ENCODE peak calls at places on chromosomes 16 and 17, in five cellular contexts. Z is mesenchymal stem cell, F is H9, T is IMR-90, J is H1. K is an unnamed sample. For H3K4me1, the result is how much of the 10 kb centered on the place peaks cover.

GRCh38 chr16:85387171-85387507 is 226.0 kb upstream of the GSE1 start:
- DNase-seq in F (no peak), J (peak), Z (no peak), T (no peak), K (no peak)

GRCh38 chr16:13099822-13100221 is 198.4 kb downstream of the SHISA9 start:
- DNase-seq in Z (no peak), T (no peak), F (peak), J (no peak), K (no peak)

GRCh38 chr17:42598905-42599304 is 10.3 kb downstream of the RETREG3 start:
- DNase-seq in F (no peak), T (no peak), Z (no peak), J (no peak), K (no peak)

GRCh38 chr17:20114466-20114865 is 105.3 kb downstream of the SPECC1 start:
- DNase-seq in T (peak), Z (peak), F (no peak), J (no peak), K (no peak)

GRCh38 chr17:63954402-63955063 is 18.2 kb downstream of the SCN4A start:
- DNase-seq in J (no peak), T (no peak), Z (no peak), F (no peak), K (peak)

GRCh38 chr16:50683689-50684374 is 2.7 kb upstream of the SNX20 start:
- DNase-seq in Z (no peak), F (no peak), T (no peak), J (no peak), K (no peak)

GRCh38 chr17:61720016-61720795 is 129.2 kb upstream of the NACA2 start:
- DNase-seq in T (peak), F (no peak), Z (no peak), J (no peak), K (no peak)

GRCh38 chr17:75875940-75876189 is 2.5 kb downstream of the TRIM47 start:
- DNase-seq in F (no peak), J (no peak), Z (no peak), T (no peak), K (no peak)

GRCh38 chr16:69217433-69217832 is 30.5 kb downstream of the SNTB2 start:
- DNase-seq in F (no peak), T (peak), J (no peak), Z (peak), K (no peak)

GRCh38 chr16:77467929-77468328 is 33.1 kb upstream of the ADAMTS18 start:
- DNase-seq in T (no peak), J (no peak), F (no peak), Z (no peak), K (no peak)

GRCh38 chr17:27379863-27380533 is 76.2 kb upstream of the KSR1 start:
- DNase-seq in T (peak), F (no peak), J (no peak), Z (no peak), K (no peak)

GRCh38 chr17:72332367-72332766 is 211.5 kb downstream of the SOX9 start:
- DNase-seq in Z (peak), T (peak), F (no peak), J (no peak), K (peak)

GRCh38 chr16:69904495-69905170 is 46.5 kb upstream of the CLEC18A start:
- DNase-seq in Z (no peak), T (no peak), J (no peak), F (peak), K (peak)

GRCh38 chr17:8417806-8418205 is 17.9 kb upstream of the NDEL1 start:
- DNase-seq in J (no peak), Z (no peak), T (no peak), F (no peak), K (peak)

GRCh38 chr17:14470417-14470816 is 169.5 kb downstream of the HS3ST3B1 start:
- DNase-seq in F (no peak), J (no peak), T (no peak), Z (no peak), K (no peak)

GRCh38 chr17:57864273-57864672 is 14.4 kb upstream of the MRPS23 start:
- DNase-seq in J (no peak), Z (no peak), T (no peak), F (no peak), K (no peak)

GRCh38 chr17:79834575-79835469 is 4.4 kb downstream of the CBX4 start:
- DNase-seq in F (peak), J (peak), Z (no peak), T (no peak), K (no peak)

GRCh38 chr17:47884905-47885735 is 10.9 kb upstream of the SP2 start:
- DNase-seq in J (peak), F (peak), T (no peak), Z (no peak), K (no peak)

GRCh38 chr17:76265624-76266243 is 586 bp downstream of the UBALD2 start:
- DNase-seq in Z (peak), J (peak), T (peak), F (no peak), K (peak)

GRCh38 chr16:51666821-51667220 is 515.8 kb upstream of the SALL1 start:
- DNase-seq in J (no peak), T (no peak), Z (peak), F (no peak), K (no peak)

GRCh38 chr16:17470002-17470870 is 524 bp downstream of the XYLT1 start:
- DNase-seq in J (peak), Z (no peak), F (no peak), T (no peak), K (no peak)

GRCh38 chr17:76337413-76337777 is 16.3 kb downstream of the PRPSAP1 start:
- DNase-seq in F (no peak), Z (peak), J (no peak), T (peak), K (peak)

GRCh38 chr16:12228607-12229499 is 252.3 kb downstream of the SNX29 start:
- DNase-seq in Z (peak), J (peak), F (peak), T (peak), K (peak)

GRCh38 chr17:48751172-48751571 is 22.6 kb upstream of the HOXB13 start:
- DNase-seq in J (no peak), T (no peak), Z (no peak), F (no peak), K (no peak)

DNA sequence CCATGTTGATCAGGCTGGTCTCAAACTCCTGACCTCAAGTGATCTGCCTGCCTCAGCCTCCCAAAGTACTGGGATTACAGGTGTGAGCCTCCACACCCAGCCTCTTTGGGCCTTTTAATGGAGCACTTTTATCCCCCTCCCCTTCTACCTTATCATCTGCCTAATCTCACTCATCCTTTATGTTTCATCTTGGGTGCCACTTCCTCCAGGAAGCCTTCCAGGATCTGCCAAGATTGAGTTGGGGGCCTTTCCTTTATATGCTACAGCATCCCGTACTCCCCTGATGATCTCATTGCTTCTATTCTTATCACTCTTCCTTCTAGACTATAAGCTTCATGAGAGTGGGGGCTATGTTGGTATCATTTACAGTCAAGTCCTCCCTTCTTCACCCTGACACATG is 192.8 kb upstream of the WSCD1 start:
- DNase-seq in Z (no peak), J (no peak), T (no peak), F (peak), K (no peak)
- H3K4me1 ChIP-seq in Z (under half), J (under half), T (under half), F (under half), K (under half)

DNA sequence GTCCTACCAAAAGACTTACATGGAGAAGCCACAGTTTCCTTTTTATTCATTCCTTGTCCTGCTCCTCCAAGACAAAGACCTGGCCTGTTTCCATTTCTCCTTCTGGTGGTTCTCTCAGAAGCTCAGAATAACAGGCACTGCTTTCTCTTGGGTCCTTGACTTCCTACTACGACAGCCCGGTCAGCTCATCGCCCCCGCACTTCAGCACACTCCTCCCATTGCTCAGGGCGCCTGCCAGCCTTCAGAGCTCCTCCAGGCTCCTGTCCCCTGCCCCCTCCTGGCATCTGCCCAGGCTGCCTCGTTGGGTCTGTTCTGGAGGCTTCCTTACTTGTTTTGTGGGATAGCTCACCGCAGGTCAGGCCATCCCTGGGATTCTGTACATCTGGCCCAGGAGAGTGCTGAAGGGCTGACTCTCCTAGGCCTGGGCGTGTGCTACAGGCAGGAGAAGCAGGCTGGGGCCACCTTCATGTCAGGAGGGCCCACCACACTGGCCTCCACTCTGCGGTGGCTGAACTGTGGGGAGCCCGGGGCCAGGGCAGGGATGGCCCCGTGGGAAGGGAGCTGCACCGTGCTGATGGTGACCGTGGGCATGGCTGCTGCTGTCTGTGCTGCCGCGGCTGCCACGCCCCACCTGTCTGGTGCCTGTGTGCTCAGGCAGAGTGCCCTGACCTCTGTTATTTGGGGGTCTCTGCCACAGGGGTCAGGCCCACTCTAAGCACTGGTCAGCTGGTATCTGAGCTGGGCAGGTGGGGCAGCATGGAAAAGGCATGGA is 17.7 kb downstream of the TCF25 start:
- DNase-seq in F (no peak), Z (no peak), T (no peak), J (no peak), K (no peak)
- H3K14ac ChIP-seq in F (no peak), Z (no peak), T (no peak), J (no peak), K (no peak)

GRCh38 chr16:3878610-3879009 is 1.9 kb downstream of the CREBBP start:
- DNase-seq in T (peak), Z (no peak), F (no peak), J (no peak), K (no peak)
- H3K4me1 ChIP-seq in T (under half), Z (under half), F (under half), J (under half), K (under half)

DNA sequence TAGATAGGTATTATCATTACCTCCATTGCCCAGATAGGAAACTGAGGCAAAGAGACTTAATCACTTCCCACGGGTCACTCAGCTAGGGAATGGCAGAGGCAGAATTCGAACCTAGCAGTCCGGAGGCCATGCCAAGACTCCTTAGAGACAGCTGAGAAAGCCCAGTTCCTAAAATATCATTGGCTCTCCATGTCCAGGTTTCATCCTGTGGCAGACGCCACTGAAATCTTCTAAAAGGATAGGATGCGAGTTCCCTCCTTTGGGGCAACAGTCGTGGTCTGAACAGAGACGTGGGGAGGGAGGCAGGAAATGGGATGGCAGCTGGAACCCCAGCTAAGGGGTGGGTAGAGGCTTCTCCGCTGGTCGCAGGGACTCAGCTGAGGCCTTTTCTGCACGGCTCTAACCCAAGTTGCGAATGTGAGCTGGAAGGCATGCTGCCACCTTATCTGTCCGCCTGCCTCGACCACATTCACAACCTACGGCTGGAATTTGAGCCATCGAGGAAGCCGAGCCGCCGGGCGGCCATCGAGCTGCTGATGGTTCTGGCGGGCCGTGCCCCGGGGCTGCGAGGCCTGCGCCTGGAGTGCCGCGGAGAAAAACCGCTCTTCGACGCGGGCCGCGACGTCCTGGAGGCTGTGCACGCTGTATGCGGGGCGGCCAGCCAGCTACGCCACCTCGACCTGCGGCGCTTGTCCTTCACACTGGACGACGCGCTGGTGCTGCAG is 1.9 kb upstream of the HSF4 start:
- DNase-seq in F (no peak), T (no peak), Z (peak), J (peak), K (peak)
- H3K14ac ChIP-seq in F (no peak), T (no peak), Z (no peak), J (no peak), K (no peak)

DNA sequence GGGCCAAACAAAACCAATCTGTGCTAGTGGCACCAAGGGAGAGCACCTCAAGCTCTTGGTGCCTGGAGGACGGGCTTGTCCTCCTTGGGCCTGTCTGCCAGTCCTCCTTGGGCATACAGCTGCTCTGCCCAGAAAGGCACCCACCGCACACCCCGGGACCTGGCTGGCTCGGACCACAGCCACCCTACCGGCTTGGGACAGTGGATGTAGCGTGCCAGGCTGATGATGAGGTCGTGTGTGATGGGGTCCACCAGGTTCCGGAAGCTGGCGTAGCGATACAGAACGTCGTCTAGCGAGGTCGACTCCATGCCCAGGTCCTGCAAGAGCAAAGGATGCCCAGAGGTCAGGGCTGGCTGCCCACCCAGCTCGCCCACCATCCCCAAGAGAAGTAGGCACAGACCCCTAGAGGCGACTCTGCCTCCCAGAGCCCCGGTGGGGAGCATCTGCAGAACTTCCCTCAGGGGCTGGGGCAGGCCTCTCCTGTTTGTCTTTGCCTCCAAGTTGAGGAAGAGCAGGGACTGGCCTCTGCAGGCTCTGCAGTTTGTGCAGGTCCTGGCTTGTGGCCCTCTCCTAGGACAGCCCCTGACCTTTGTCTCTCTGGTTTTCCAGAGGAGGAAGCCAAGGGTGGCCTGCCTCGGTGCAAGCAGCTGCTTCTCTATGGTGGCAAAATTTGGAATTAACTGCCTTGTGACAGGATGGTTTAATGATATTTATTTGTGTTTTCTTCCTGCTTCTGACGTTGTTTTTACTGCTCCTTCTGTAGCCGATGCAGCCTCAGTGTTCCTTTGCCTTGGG is 29.7 kb downstream of the LRRC75A start:
- DNase-seq in Z (no peak), T (no peak), J (no peak), F (no peak), K (no peak)
- H3K4me1 ChIP-seq in Z (under half), T (under half), J (under half), F (under half), K (under half)

K was measured in trophoblast cell.